ENCODE peak calls at places on chromosome 19, in four cellular contexts. One of them, this sample, is unnamed.

GRCh38 chr19:960601-960938 is 23.6 kb upstream of the WDR18 start:
- DNase-seq in GM12878: no peak
- DNase-seq in H1: no peak
- DNase-seq in HepG2: no peak
- DNase-seq in this sample: no peak

GRCh38 chr19:18379803-18380747 is 5.9 kb upstream of the GDF15 start:
- DNase-seq in GM12878: no peak
- DNase-seq in H1: no peak
- DNase-seq in HepG2: peak; percentile 98
- DNase-seq in this sample: no peak

GRCh38 chr19:16034180-16034579 is 42.1 kb upstream of the TPM4 start:
- DNase-seq in HepG2: no peak
- DNase-seq in H1: no peak
- DNase-seq in GM12878: no peak
- DNase-seq in this sample: no peak

GRCh38 chr19:5680083-5680436 is 256 bp downstream of the MICOS13 start:
- DNase-seq in H1: no peak
- DNase-seq in GM12878: no peak
- DNase-seq in HepG2: no peak
- DNase-seq in this sample: no peak

GRCh38 chr19:39506944-39507714 is 7.8 kb upstream of the SELENOV start:
- DNase-seq in HepG2: peak; percentile 60
- DNase-seq in GM12878: no peak
- DNase-seq in H1: peak; percentile 81
- DNase-seq in this sample: peak; percentile 40

GRCh38 chr19:29483641-29483920 is 42.2 kb upstream of the VSTM2B start:
- DNase-seq in H1: no peak
- DNase-seq in HepG2: no peak
- DNase-seq in GM12878: no peak
- DNase-seq in this sample: no peak

GRCh38 chr19:3807131-3807480 is 20.9 kb upstream of the MATK start:
- DNase-seq in H1: no peak
- DNase-seq in GM12878: no peak
- DNase-seq in HepG2: no peak
- DNase-seq in this sample: no peak

GRCh38 chr19:5326986-5327623 is 13.5 kb downstream of the PTPRS start:
- DNase-seq in GM12878: no peak
- DNase-seq in HepG2: no peak
- DNase-seq in H1: peak; percentile 65
- DNase-seq in this sample: no peak

GRCh38 chr19:38653028-38653571 is 5.7 kb downstream of the ACTN4 start:
- DNase-seq in H1: no peak
- DNase-seq in HepG2: peak; percentile 85
- DNase-seq in GM12878: no peak
- DNase-seq in this sample: no peak

GRCh38 chr19:13091400-13092161 is 11.1 kb downstream of the LYL1 start:
- DNase-seq in H1: peak; percentile 65
- DNase-seq in HepG2: no peak
- DNase-seq in GM12878: no peak
- DNase-seq in this sample: no peak

GRCh38 chr19:29318581-29318980 is 105.6 kb upstream of the UQCRFS1 start:
- DNase-seq in HepG2: no peak
- DNase-seq in GM12878: no peak
- DNase-seq in H1: no peak
- DNase-seq in this sample: no peak

GRCh38 chr19:370641-371330 is 26.2 kb upstream of the MIER2 start:
- DNase-seq in H1: no peak
- DNase-seq in GM12878: no peak
- DNase-seq in HepG2: no peak
- DNase-seq in this sample: no peak

GRCh38 chr19:4581381-4582111 is 22.1 kb upstream of the SEMA6B start:
- DNase-seq in H1: peak; percentile 86
- DNase-seq in GM12878: no peak
- DNase-seq in HepG2: no peak
- DNase-seq in this sample: no peak

GRCh38 chr19:18417250-18418033 is 1.8 kb upstream of the SSBP4 start:
- DNase-seq in H1: peak; percentile 85
- DNase-seq in GM12878: no peak
- DNase-seq in HepG2: peak; percentile 63
- DNase-seq in this sample: no peak

GRCh38 chr19:17579523-17580244 is 24.2 kb downstream of the COLGALT1 start:
- DNase-seq in H1: peak; percentile 95
- DNase-seq in HepG2: no peak
- DNase-seq in GM12878: no peak
- DNase-seq in this sample: peak; percentile 72

GRCh38 chr19:14050512-14050911 is 11.4 kb downstream of the PALM3 start:
- DNase-seq in HepG2: no peak
- DNase-seq in GM12878: no peak
- DNase-seq in H1: no peak
- DNase-seq in this sample: no peak

GRCh38 chr19:39967561-39967960 is 3.4 kb upstream of the PSMC4 start:
- DNase-seq in H1: no peak
- DNase-seq in HepG2: no peak
- DNase-seq in GM12878: no peak
- DNase-seq in this sample: no peak

GRCh38 chr19:14496849-14497346 is 971 bp upstream of the GIPC1 start:
- DNase-seq in HepG2: no peak
- DNase-seq in GM12878: no peak
- DNase-seq in H1: no peak
- DNase-seq in this sample: no peak

GRCh38 chr19:18290250-18291018 is 9.0 kb upstream of the JUND start:
- DNase-seq in GM12878: peak; percentile 79
- DNase-seq in HepG2: no peak
- DNase-seq in H1: no peak
- DNase-seq in this sample: no peak

GRCh38 chr19:54035215-54036178 is 28.2 kb downstream of the VSTM1 start:
- DNase-seq in H1: no peak
- DNase-seq in GM12878: no peak
- DNase-seq in HepG2: no peak
- DNase-seq in this sample: peak; percentile 77

GRCh38 chr19:4866595-4867424 is 657 bp downstream of the PLIN3 start:
- DNase-seq in H1: peak; percentile 82
- DNase-seq in GM12878: no peak
- DNase-seq in HepG2: peak; percentile 34
- DNase-seq in this sample: peak; percentile 33

GRCh38 chr19:41351339-41352245 is 2.1 kb downstream of the TGFB1 start:
- DNase-seq in GM12878: no peak
- DNase-seq in HepG2: no peak
- DNase-seq in H1: peak; percentile 78
- DNase-seq in this sample: no peak

GRCh38 chr19:5903054-5903501 is 512 bp downstream of the NDUFA11 start:
- DNase-seq in GM12878: no peak
- DNase-seq in H1: no peak
- DNase-seq in HepG2: no peak
- DNase-seq in this sample: no peak

GRCh38 chr19:35126624-35126959 is 8.3 kb downstream of the LGI4 start:
- DNase-seq in GM12878: no peak
- DNase-seq in H1: no peak
- DNase-seq in HepG2: no peak
- DNase-seq in this sample: no peak

GRCh38 chr19:34393629-34394028 is 10.6 kb upstream of the PDCD2L start:
- DNase-seq in GM12878: no peak
- DNase-seq in HepG2: no peak
- DNase-seq in H1: no peak
- DNase-seq in this sample: no peak

GRCh38 chr19:6711605-6712004 is 8.8 kb downstream of the C3 start:
- DNase-seq in H1: no peak
- DNase-seq in HepG2: no peak
- DNase-seq in GM12878: no peak
- DNase-seq in this sample: no peak

GRCh38 chr19:12141405-12141736 is 1.2 kb upstream of the ZNF20 start:
- DNase-seq in HepG2: no peak
- DNase-seq in H1: no peak
- DNase-seq in GM12878: no peak
- DNase-seq in this sample: no peak

DNA sequence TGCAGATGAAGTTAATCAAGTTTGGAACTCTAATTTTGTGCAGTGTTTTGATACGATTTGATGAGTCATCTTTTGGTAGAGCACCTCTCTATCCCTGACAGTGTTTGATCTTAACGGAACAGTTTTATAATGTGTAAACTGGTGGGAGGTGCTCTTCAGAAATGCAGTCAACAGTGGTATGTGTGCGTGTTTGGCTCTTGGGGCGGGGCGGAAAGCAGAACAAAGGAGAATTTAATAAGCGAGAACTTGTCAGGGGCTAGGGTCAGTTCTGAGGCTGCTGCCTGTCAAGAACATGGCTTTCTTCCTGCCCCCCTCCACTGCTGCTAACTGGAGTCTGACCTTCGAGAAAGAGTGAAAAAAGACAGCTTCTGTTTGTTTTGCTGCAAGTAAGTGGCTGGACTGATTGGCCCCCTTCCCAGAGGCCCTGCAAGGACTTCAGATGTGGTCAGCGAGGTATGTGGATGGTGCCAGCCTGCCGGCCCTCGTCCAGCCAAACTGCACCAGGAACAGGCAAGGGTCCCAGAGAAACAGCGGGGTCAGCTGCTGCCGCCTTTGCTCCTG is 40.8 kb downstream of the BBC3 start:
- DNase-seq in GM12878: no peak
- DNase-seq in HepG2: peak; percentile 96
- DNase-seq in H1: no peak
- DNase-seq in this sample: no peak
- TF ChIP-seq SUZ12 in GM12878: no peak
- TF ChIP-seq SUZ12 in HepG2: no peak
- TF ChIP-seq SUZ12 in H1: no peak
- TF ChIP-seq SUZ12 in this sample: no peak

DNA sequence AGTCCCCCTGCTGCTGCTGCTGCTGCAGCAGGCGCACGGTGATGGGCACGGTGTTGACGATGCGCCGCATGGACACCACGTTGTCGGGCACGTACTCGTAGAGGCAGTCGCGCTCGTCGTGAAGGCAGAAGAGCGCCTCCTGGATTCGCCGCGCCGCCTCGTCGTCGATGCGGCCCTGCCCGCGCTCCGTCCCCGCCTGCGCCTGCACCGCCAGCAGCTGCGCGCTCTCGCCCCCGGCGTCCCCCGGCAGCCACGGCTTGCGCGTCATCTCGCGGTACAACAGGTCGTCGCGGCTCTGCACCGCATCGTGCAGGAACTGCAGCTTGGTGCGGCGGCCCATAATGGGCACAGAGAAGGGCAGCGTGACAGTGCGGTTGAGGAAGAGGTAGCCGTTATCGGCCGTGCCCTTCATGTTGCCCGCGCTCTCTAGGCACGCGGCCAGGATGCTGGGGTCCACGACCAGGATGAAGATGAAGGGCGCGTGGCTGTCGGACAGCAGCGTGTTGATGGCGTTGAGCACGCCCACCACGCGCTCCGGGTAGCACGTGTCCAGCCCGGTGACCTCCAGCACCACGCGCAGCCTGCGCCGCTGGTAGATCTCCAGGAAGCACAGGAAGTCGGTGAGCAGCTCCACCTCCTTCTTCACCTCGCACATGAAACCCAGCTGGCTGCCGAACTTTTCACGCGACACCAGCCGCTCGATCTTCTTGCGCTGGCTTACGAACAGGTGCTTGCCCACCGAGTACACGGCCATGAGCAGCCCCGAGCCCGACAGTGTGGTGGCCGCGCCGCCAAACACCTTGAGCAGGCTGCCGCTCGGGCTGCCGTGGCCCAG is 8.1 kb downstream of the NKPD1 start:
- DNase-seq in H1: peak; percentile 75
- DNase-seq in HepG2: no peak
- DNase-seq in GM12878: no peak
- DNase-seq in this sample: no peak
- H3K4me3 ChIP-seq in H1: no peak overlapping the region
- H3K4me3 ChIP-seq in HepG2: no peak overlapping the region
- H3K4me3 ChIP-seq in GM12878: peak overlapping the region; percentile 5
- H3K4me3 ChIP-seq in this sample: no peak overlapping the region

DNA sequence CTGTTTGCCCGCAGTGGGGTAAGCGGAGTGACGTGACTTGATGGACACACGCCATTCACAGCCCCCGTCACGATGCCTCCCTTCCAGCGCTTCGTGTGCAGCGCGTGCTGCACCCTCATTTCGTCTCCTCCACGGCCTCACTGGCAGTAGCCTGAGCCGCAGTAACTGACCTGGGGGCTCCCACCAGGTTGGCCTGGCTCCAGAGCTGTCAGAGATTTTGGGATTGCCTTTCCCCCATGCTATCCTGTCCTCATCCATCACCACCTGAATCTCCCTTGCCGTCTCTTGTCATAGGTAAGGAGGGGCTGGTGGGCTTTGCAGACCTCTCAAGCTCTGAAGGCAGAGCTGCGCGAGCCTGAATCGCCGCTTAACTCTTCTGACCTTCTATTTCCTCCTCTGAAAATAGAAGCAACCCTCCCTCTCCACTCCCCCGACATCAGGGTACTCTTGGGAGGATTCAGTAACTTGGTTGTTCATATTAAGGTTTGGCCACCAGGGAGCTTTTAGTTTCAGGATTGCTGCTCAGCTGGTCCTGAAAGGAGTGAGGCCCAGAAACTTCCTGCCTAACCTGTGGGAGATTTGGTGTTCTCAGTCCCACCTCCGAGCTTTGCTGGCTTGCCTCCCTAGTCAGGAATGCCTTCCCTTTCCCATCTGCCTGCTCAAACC is 27.9 kb downstream of the SIGLEC5 start:
- DNase-seq in GM12878: no peak
- DNase-seq in HepG2: no peak
- DNase-seq in H1: no peak
- DNase-seq in this sample: no peak
- TF ChIP-seq YY1 in GM12878: no peak
- TF ChIP-seq YY1 in HepG2: no peak
- TF ChIP-seq YY1 in H1: no peak
- TF ChIP-seq YY1 in this sample: no peak

GRCh38 chr19:48102870-48103751 is 7.5 kb downstream of the PLA2G4C start:
- DNase-seq in GM12878: no peak
- DNase-seq in HepG2: peak; percentile 53
- DNase-seq in H1: peak; percentile 85
- DNase-seq in this sample: peak; percentile 47
- TF ChIP-seq SUZ12 in GM12878: no peak
- TF ChIP-seq SUZ12 in HepG2: no peak
- TF ChIP-seq SUZ12 in H1: no peak
- TF ChIP-seq SUZ12 in this sample: no peak

GRCh38 chr19:46372901-46373572 is 26.1 kb downstream of the PPP5C start:
- DNase-seq in H1: peak; percentile 74
- DNase-seq in GM12878: no peak
- DNase-seq in HepG2: no peak
- DNase-seq in this sample: peak; percentile 23
- H3K4me3 ChIP-seq in H1: peak overlapping the region; percentile 5
- H3K4me3 ChIP-seq in GM12878: no peak overlapping the region
- H3K4me3 ChIP-seq in HepG2: no peak overlapping the region
- H3K4me3 ChIP-seq in this sample: no peak overlapping the region

DNA sequence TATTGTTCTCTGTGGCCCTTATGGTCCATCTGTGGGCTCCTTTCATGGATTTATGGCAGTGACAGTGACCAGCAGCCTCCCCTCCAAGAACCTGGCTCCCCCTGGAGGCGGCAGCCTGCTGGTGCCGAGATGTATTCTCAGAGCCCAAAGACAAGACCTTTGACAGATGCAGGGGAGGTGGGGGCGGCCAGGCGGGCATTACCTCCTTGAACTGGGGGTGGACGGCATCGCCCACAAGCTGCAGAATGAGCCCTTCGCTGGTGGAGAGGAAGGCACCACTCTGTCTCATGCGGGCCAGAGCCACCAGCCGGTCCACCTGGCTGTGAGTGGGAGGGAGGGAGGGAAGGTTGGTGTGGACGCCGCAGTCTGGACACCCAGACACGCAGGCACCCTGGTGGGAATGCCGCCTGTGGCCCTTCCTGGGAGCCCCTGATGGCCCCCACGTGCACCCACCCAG is 6.6 kb downstream of the ISOC2 start:
- DNase-seq in HepG2: peak; percentile 34
- DNase-seq in H1: peak; percentile 83
- DNase-seq in GM12878: no peak
- DNase-seq in this sample: no peak
- TF ChIP-seq YY1 in HepG2: no peak
- TF ChIP-seq YY1 in H1: peak; percentile 27
- TF ChIP-seq YY1 in GM12878: no peak
- TF ChIP-seq YY1 in this sample: no peak

This sample was measured in NT2/D1.